ENCODE peak calls at places on chromosomes 16 and 17, in five cellular contexts. One of them, this sample, is unnamed.
A peak's percentile ranks its signal among the peaks of the same experiment; 100 is the strongest.

GRCh38 chr16:48611329-48612137 is 1.6 kb upstream of the N4BP1 start:
- DNase-seq in activated T-helper 1 cell treated with Interleukin-2 at 50 U/mL for 16 hours: peak; percentile 66
- DNase-seq in progenitor cell of endocrine pancreas: no peak
- DNase-seq in MM.1S: peak; percentile 50
- DNase-seq in colonic mucosa: peak; percentile 70
- DNase-seq in this sample: no peak

GRCh38 chr17:63911041-63911635 is at the start of gene CSHL1:
- DNase-seq in activated T-helper 1 cell treated with Interleukin-2 at 50 U/mL for 16 hours: no peak
- DNase-seq in progenitor cell of endocrine pancreas: no peak
- DNase-seq in MM.1S: no peak
- DNase-seq in colonic mucosa: no peak
- DNase-seq in this sample: no peak

GRCh38 chr17:38469875-38470274 is 41.6 kb downstream of the ARHGAP23 start:
- DNase-seq in activated T-helper 1 cell treated with Interleukin-2 at 50 U/mL for 16 hours: no peak
- DNase-seq in progenitor cell of endocrine pancreas: no peak
- DNase-seq in MM.1S: no peak
- DNase-seq in colonic mucosa: no peak
- DNase-seq in this sample: peak; percentile 47

GRCh38 chr17:251531-251930 is 70.1 kb upstream of the DOC2B start:
- DNase-seq in activated T-helper 1 cell treated with Interleukin-2 at 50 U/mL for 16 hours: no peak
- DNase-seq in progenitor cell of endocrine pancreas: no peak
- DNase-seq in MM.1S: no peak
- DNase-seq in colonic mucosa: peak; percentile 6
- DNase-seq in this sample: no peak

GRCh38 chr16:65054457-65054856 is 67.4 kb downstream of the CDH11 start:
- DNase-seq in activated T-helper 1 cell treated with Interleukin-2 at 50 U/mL for 16 hours: no peak
- DNase-seq in progenitor cell of endocrine pancreas: no peak
- DNase-seq in MM.1S: no peak
- DNase-seq in colonic mucosa: no peak
- DNase-seq in this sample: no peak

GRCh38 chr17:76709077-76709950 is 1.5 kb downstream of the MXRA7 start:
- DNase-seq in activated T-helper 1 cell treated with Interleukin-2 at 50 U/mL for 16 hours: no peak
- DNase-seq in progenitor cell of endocrine pancreas: peak; percentile 17
- DNase-seq in MM.1S: no peak
- DNase-seq in colonic mucosa: peak; percentile 70
- DNase-seq in this sample: peak; percentile 95

GRCh38 chr16:53341787-53342186 is 92.5 kb upstream of the RBL2 start:
- DNase-seq in activated T-helper 1 cell treated with Interleukin-2 at 50 U/mL for 16 hours: no peak
- DNase-seq in progenitor cell of endocrine pancreas: no peak
- DNase-seq in MM.1S: no peak
- DNase-seq in colonic mucosa: no peak
- DNase-seq in this sample: no peak

GRCh38 chr16:83969771-83970429 is 1.9 kb downstream of the NECAB2 start:
- DNase-seq in activated T-helper 1 cell treated with Interleukin-2 at 50 U/mL for 16 hours: no peak
- DNase-seq in progenitor cell of endocrine pancreas: no peak
- DNase-seq in MM.1S: no peak
- DNase-seq in colonic mucosa: no peak
- DNase-seq in this sample: no peak

GRCh38 chr17:27919120-27919519 is 26.0 kb upstream of the LYRM9 start:
- DNase-seq in activated T-helper 1 cell treated with Interleukin-2 at 50 U/mL for 16 hours: no peak
- DNase-seq in progenitor cell of endocrine pancreas: no peak
- DNase-seq in MM.1S: no peak
- DNase-seq in colonic mucosa: no peak
- DNase-seq in this sample: no peak

GRCh38 chr17:74474043-74474792 is 7.8 kb downstream of the CD300A start:
- DNase-seq in activated T-helper 1 cell treated with Interleukin-2 at 50 U/mL for 16 hours: no peak
- DNase-seq in progenitor cell of endocrine pancreas: no peak
- DNase-seq in MM.1S: peak; percentile 43
- DNase-seq in colonic mucosa: no peak
- DNase-seq in this sample: no peak

GRCh38 chr16:64184156-64184555 is 937.7 kb downstream of the CDH11 start:
- DNase-seq in activated T-helper 1 cell treated with Interleukin-2 at 50 U/mL for 16 hours: no peak
- DNase-seq in progenitor cell of endocrine pancreas: no peak
- DNase-seq in MM.1S: no peak
- DNase-seq in colonic mucosa: no peak
- DNase-seq in this sample: no peak

GRCh38 chr16:26816266-26816665 is 250.5 kb upstream of the C16orf82 start:
- DNase-seq in activated T-helper 1 cell treated with Interleukin-2 at 50 U/mL for 16 hours: no peak
- DNase-seq in progenitor cell of endocrine pancreas: no peak
- DNase-seq in MM.1S: no peak
- DNase-seq in colonic mucosa: no peak
- DNase-seq in this sample: no peak

GRCh38 chr16:89410794-89411309 is 79.5 kb downstream of the ANKRD11 start:
- DNase-seq in activated T-helper 1 cell treated with Interleukin-2 at 50 U/mL for 16 hours: no peak
- DNase-seq in progenitor cell of endocrine pancreas: no peak
- DNase-seq in MM.1S: no peak
- DNase-seq in colonic mucosa: peak; percentile 49
- DNase-seq in this sample: peak; percentile 50

GRCh38 chr17:65193305-65194293 is 56.4 kb downstream of the RGS9 start:
- DNase-seq in activated T-helper 1 cell treated with Interleukin-2 at 50 U/mL for 16 hours: no peak
- DNase-seq in progenitor cell of endocrine pancreas: no peak
- DNase-seq in MM.1S: no peak
- DNase-seq in colonic mucosa: no peak
- DNase-seq in this sample: no peak

GRCh38 chr17:80760501-80760900 is 215.9 kb downstream of the RPTOR start:
- DNase-seq in activated T-helper 1 cell treated with Interleukin-2 at 50 U/mL for 16 hours: no peak
- DNase-seq in progenitor cell of endocrine pancreas: no peak
- DNase-seq in MM.1S: peak; percentile 27
- DNase-seq in colonic mucosa: peak; percentile 75
- DNase-seq in this sample: no peak

GRCh38 chr17:68707032-68707431 is 105.9 kb upstream of the FAM20A start:
- DNase-seq in activated T-helper 1 cell treated with Interleukin-2 at 50 U/mL for 16 hours: no peak
- DNase-seq in progenitor cell of endocrine pancreas: no peak
- DNase-seq in MM.1S: no peak
- DNase-seq in colonic mucosa: no peak
- DNase-seq in this sample: peak; percentile 70

GRCh38 chr17:16352838-16353701 is at the start of gene CENPV:
- DNase-seq in activated T-helper 1 cell treated with Interleukin-2 at 50 U/mL for 16 hours: peak; percentile 60
- DNase-seq in progenitor cell of endocrine pancreas: peak; percentile 63
- DNase-seq in MM.1S: no peak
- DNase-seq in colonic mucosa: peak; percentile 56
- DNase-seq in this sample: no peak

GRCh38 chr16:3190949-3191353 is 2.9 kb downstream of the OR1F1 start:
- DNase-seq in activated T-helper 1 cell treated with Interleukin-2 at 50 U/mL for 16 hours: no peak
- DNase-seq in progenitor cell of endocrine pancreas: no peak
- DNase-seq in MM.1S: no peak
- DNase-seq in colonic mucosa: no peak
- DNase-seq in this sample: no peak

GRCh38 chr16:86962259-86962658 is 354.9 kb downstream of the C16orf95 start:
- DNase-seq in activated T-helper 1 cell treated with Interleukin-2 at 50 U/mL for 16 hours: no peak
- DNase-seq in progenitor cell of endocrine pancreas: no peak
- DNase-seq in MM.1S: no peak
- DNase-seq in colonic mucosa: no peak
- DNase-seq in this sample: no peak

GRCh38 chr16:88354229-88355092 is 28.3 kb upstream of the ZNF469 start:
- DNase-seq in activated T-helper 1 cell treated with Interleukin-2 at 50 U/mL for 16 hours: no peak
- DNase-seq in progenitor cell of endocrine pancreas: no peak
- DNase-seq in MM.1S: no peak
- DNase-seq in colonic mucosa: no peak
- DNase-seq in this sample: no peak

GRCh38 chr17:40307001-40307690 is 1.8 kb upstream of the RARA start:
- DNase-seq in activated T-helper 1 cell treated with Interleukin-2 at 50 U/mL for 16 hours: no peak
- DNase-seq in progenitor cell of endocrine pancreas: no peak
- DNase-seq in MM.1S: no peak
- DNase-seq in colonic mucosa: peak; percentile 45
- DNase-seq in this sample: no peak

GRCh38 chr17:48192321-48192731 is 84.8 kb downstream of the SNX11 start:
- DNase-seq in activated T-helper 1 cell treated with Interleukin-2 at 50 U/mL for 16 hours: no peak
- DNase-seq in progenitor cell of endocrine pancreas: no peak
- DNase-seq in MM.1S: no peak
- DNase-seq in colonic mucosa: no peak
- DNase-seq in this sample: no peak

GRCh38 chr17:80960797-80961452 is 30.7 kb upstream of the CHMP6 start:
- DNase-seq in activated T-helper 1 cell treated with Interleukin-2 at 50 U/mL for 16 hours: no peak
- DNase-seq in progenitor cell of endocrine pancreas: no peak
- DNase-seq in MM.1S: no peak
- DNase-seq in colonic mucosa: no peak
- DNase-seq in this sample: no peak

This sample was measured in GM04504.